ENCODE peak calls at places on chromosome 19, in seven cellular contexts. V is left ventricle myocardium superior, K is adrenal gland, R is kidney tubule cell, D is cardiac fibroblast, H is nucleus accumbens, I is NCI-H524. S is an unnamed sample.

GRCh38 chr19:2436384-2436783 is 9.0 kb upstream of the TIMM13 start:
- DNase-seq in V (no peak), K (no peak), R (no peak), D (no peak), H (no peak), I (no peak), S (no peak)

GRCh38 chr19:41991025-41991424 is 3.0 kb downstream of the ATP1A3 start:
- DNase-seq in V (peak), K (no peak), R (no peak), D (no peak), H (no peak), I (no peak), S (no peak)

GRCh38 chr19:39752390-39752789 is 14.6 kb upstream of the CLC start:
- DNase-seq in V (no peak), K (no peak), R (no peak), D (no peak), H (no peak), I (no peak), S (no peak)

GRCh38 chr19:53982611-53983010 is 8.8 kb upstream of the CACNG6 start:
- DNase-seq in V (peak), K (no peak), R (peak), D (peak), H (no peak), I (no peak), S (no peak)

GRCh38 chr19:33781996-33782395 is 14.7 kb upstream of the KCTD15 start:
- DNase-seq in V (no peak), K (no peak), R (no peak), D (no peak), H (no peak), I (no peak), S (no peak)

GRCh38 chr19:34676697-34677385 is at the start of gene SCGB2B2:
- DNase-seq in V (no peak), K (no peak), R (no peak), D (no peak), H (peak), I (peak), S (peak)

GRCh38 chr19:13150919-13151604 is 851 bp downstream of the IER2 start:
- DNase-seq in V (peak), K (peak), R (no peak), D (no peak), H (peak), I (no peak), S (no peak)

GRCh38 chr19:43432866-43433673 is 18.4 kb downstream of the TEX101 start:
- DNase-seq in V (peak), K (peak), R (peak), D (peak), H (no peak), I (no peak), S (no peak)

GRCh38 chr19:31054430-31054829 is 294.8 kb downstream of the TSHZ3 start:
- DNase-seq in V (peak), K (peak), R (peak), D (peak), H (no peak), I (no peak), S (no peak)

GRCh38 chr19:611506-611869 is 21.8 kb downstream of the HCN2 start:
- DNase-seq in V (no peak), K (no peak), R (peak), D (peak), H (no peak), I (no peak), S (no peak)

GRCh38 chr19:42514449-42514848 is 13.8 kb downstream of the CEACAM1 start:
- DNase-seq in V (no peak), K (no peak), R (no peak), D (no peak), H (no peak), I (no peak), S (no peak)

GRCh38 chr19:13849991-13850909 is 26.7 kb upstream of the NANOS3 start:
- DNase-seq in V (peak), K (peak), R (peak), D (peak), H (peak), I (no peak), S (no peak)

GRCh38 chr19:32457540-32457939 is 52.0 kb downstream of the DPY19L3 start:
- DNase-seq in V (no peak), K (no peak), R (no peak), D (no peak), H (no peak), I (no peak), S (no peak)

GRCh38 chr19:917323-918151 is at the start of gene KISS1R:
- DNase-seq in V (no peak), K (no peak), R (peak), D (peak), H (no peak), I (no peak), S (no peak)

GRCh38 chr19:46715620-46716012 is 1.3 kb downstream of the PRKD2 start:
- DNase-seq in V (no peak), K (no peak), R (no peak), D (no peak), H (no peak), I (no peak), S (no peak)